ENCODE peak calls at places on chromosomes 5 and 9, in nine cellular contexts. One of them, this sample, is unnamed.

GRCh38 chr9:93555370-93555769 is 21.0 kb upstream of the PHF2 start:
- DNase-seq in GM23338: peak; percentile 30
- DNase-seq in dorsolateral prefrontal cortex: no peak
- DNase-seq in coronary artery: no peak
- DNase-seq in K562: no peak
- DNase-seq in psoas muscle: no peak
- DNase-seq in breast epithelium: no peak
- DNase-seq in HL-60: no peak
- DNase-seq in fibroblast of pulmonary artery: no peak
- DNase-seq in this sample: no peak

GRCh38 chr5:151924564-151925395 is at the start of gene GLRA1:
- DNase-seq in HL-60: no peak
- DNase-seq in fibroblast of pulmonary artery: peak; percentile 63
- DNase-seq in GM23338: peak; percentile 92
- DNase-seq in coronary artery: no peak
- DNase-seq in psoas muscle: peak; percentile 34
- DNase-seq in breast epithelium: no peak
- DNase-seq in K562: peak; percentile 64
- DNase-seq in dorsolateral prefrontal cortex: peak; percentile 36
- DNase-seq in this sample: peak; percentile 85

GRCh38 chr9:19533373-19533772 is 124.6 kb downstream of the ACER2 start:
- DNase-seq in fibroblast of pulmonary artery: peak; percentile 70
- DNase-seq in coronary artery: no peak
- DNase-seq in breast epithelium: no peak
- DNase-seq in dorsolateral prefrontal cortex: no peak
- DNase-seq in psoas muscle: no peak
- DNase-seq in K562: peak; percentile 16
- DNase-seq in GM23338: no peak
- DNase-seq in HL-60: no peak
- DNase-seq in this sample: no peak

GRCh38 chr9:97761066-97761598 is 64.0 kb upstream of the XPA start:
- DNase-seq in psoas muscle: no peak
- DNase-seq in breast epithelium: no peak
- DNase-seq in K562: no peak
- DNase-seq in coronary artery: no peak
- DNase-seq in dorsolateral prefrontal cortex: no peak
- DNase-seq in GM23338: no peak
- DNase-seq in fibroblast of pulmonary artery: no peak
- DNase-seq in HL-60: no peak
- DNase-seq in this sample: peak; percentile 54

GRCh38 chr5:74303575-74303974 is 337.0 kb downstream of the ENC1 start:
- DNase-seq in psoas muscle: no peak
- DNase-seq in GM23338: no peak
- DNase-seq in coronary artery: no peak
- DNase-seq in K562: no peak
- DNase-seq in dorsolateral prefrontal cortex: no peak
- DNase-seq in HL-60: no peak
- DNase-seq in fibroblast of pulmonary artery: peak; percentile 42
- DNase-seq in breast epithelium: no peak
- DNase-seq in this sample: no peak

GRCh38 chr9:133855802-133856592 is 117.8 kb upstream of the SARDH start:
- DNase-seq in breast epithelium: no peak
- DNase-seq in coronary artery: no peak
- DNase-seq in K562: no peak
- DNase-seq in dorsolateral prefrontal cortex: no peak
- DNase-seq in HL-60: peak; percentile 59
- DNase-seq in fibroblast of pulmonary artery: peak; percentile 64
- DNase-seq in GM23338: no peak
- DNase-seq in psoas muscle: no peak
- DNase-seq in this sample: no peak

GRCh38 chr9:95024097-95024671 is 293.3 kb downstream of the FANCC start:
- DNase-seq in GM23338: peak; percentile 34
- DNase-seq in coronary artery: no peak
- DNase-seq in K562: no peak
- DNase-seq in breast epithelium: no peak
- DNase-seq in fibroblast of pulmonary artery: no peak
- DNase-seq in dorsolateral prefrontal cortex: peak; percentile 63
- DNase-seq in psoas muscle: peak; percentile 38
- DNase-seq in HL-60: no peak
- DNase-seq in this sample: no peak

GRCh38 chr5:132102101-132102701 is 28.6 kb downstream of the CSF2 start:
- DNase-seq in breast epithelium: peak; percentile 33
- DNase-seq in psoas muscle: no peak
- DNase-seq in dorsolateral prefrontal cortex: no peak
- DNase-seq in HL-60: no peak
- DNase-seq in fibroblast of pulmonary artery: no peak
- DNase-seq in K562: no peak
- DNase-seq in coronary artery: no peak
- DNase-seq in GM23338: no peak
- DNase-seq in this sample: no peak

GRCh38 chr5:135010502-135011354 is 23.3 kb downstream of the PITX1 start:
- DNase-seq in GM23338: no peak
- DNase-seq in dorsolateral prefrontal cortex: no peak
- DNase-seq in K562: no peak
- DNase-seq in HL-60: no peak
- DNase-seq in coronary artery: peak; percentile 53
- DNase-seq in fibroblast of pulmonary artery: no peak
- DNase-seq in breast epithelium: no peak
- DNase-seq in psoas muscle: no peak
- DNase-seq in this sample: peak; percentile 60

GRCh38 chr5:79934681-79935080 is 56.4 kb downstream of the MTX3 start:
- DNase-seq in psoas muscle: no peak
- DNase-seq in fibroblast of pulmonary artery: no peak
- DNase-seq in dorsolateral prefrontal cortex: no peak
- DNase-seq in HL-60: no peak
- DNase-seq in K562: no peak
- DNase-seq in breast epithelium: no peak
- DNase-seq in coronary artery: no peak
- DNase-seq in GM23338: no peak
- DNase-seq in this sample: no peak

GRCh38 chr5:140319833-140320232 is 16.9 kb upstream of the PFDN1 start:
- DNase-seq in GM23338: no peak
- DNase-seq in breast epithelium: no peak
- DNase-seq in psoas muscle: no peak
- DNase-seq in HL-60: peak; percentile 79
- DNase-seq in coronary artery: no peak
- DNase-seq in dorsolateral prefrontal cortex: no peak
- DNase-seq in fibroblast of pulmonary artery: no peak
- DNase-seq in K562: no peak
- DNase-seq in this sample: no peak

GRCh38 chr9:25845867-25846266 is 167.6 kb upstream of the TUSC1 start:
- DNase-seq in coronary artery: no peak
- DNase-seq in K562: no peak
- DNase-seq in breast epithelium: no peak
- DNase-seq in HL-60: no peak
- DNase-seq in GM23338: no peak
- DNase-seq in fibroblast of pulmonary artery: no peak
- DNase-seq in psoas muscle: no peak
- DNase-seq in dorsolateral prefrontal cortex: no peak
- DNase-seq in this sample: no peak

GRCh38 chr5:105817416-105817815 is 1853.3 kb downstream of the EFNA5 start:
- DNase-seq in K562: no peak
- DNase-seq in GM23338: no peak
- DNase-seq in fibroblast of pulmonary artery: no peak
- DNase-seq in breast epithelium: no peak
- DNase-seq in dorsolateral prefrontal cortex: no peak
- DNase-seq in HL-60: no peak
- DNase-seq in psoas muscle: no peak
- DNase-seq in coronary artery: no peak
- DNase-seq in this sample: no peak

GRCh38 chr5:125408582-125409069 is 662.2 kb upstream of the ZNF608 start:
- DNase-seq in dorsolateral prefrontal cortex: no peak
- DNase-seq in K562: no peak
- DNase-seq in psoas muscle: peak; percentile 16
- DNase-seq in fibroblast of pulmonary artery: peak; percentile 77
- DNase-seq in coronary artery: no peak
- DNase-seq in GM23338: no peak
- DNase-seq in breast epithelium: no peak
- DNase-seq in HL-60: no peak
- DNase-seq in this sample: no peak

GRCh38 chr5:69083412-69083811 is 10.4 kb upstream of the SLC30A5 start:
- DNase-seq in breast epithelium: no peak
- DNase-seq in psoas muscle: no peak
- DNase-seq in fibroblast of pulmonary artery: peak; percentile 21
- DNase-seq in coronary artery: no peak
- DNase-seq in K562: peak; percentile 45
- DNase-seq in HL-60: peak; percentile 2
- DNase-seq in dorsolateral prefrontal cortex: no peak
- DNase-seq in GM23338: peak; percentile 71
- DNase-seq in this sample: no peak
- TF ChIP-seq CTCF in breast epithelium: no peak
- TF ChIP-seq CTCF in psoas muscle: no peak
- TF ChIP-seq CTCF in fibroblast of pulmonary artery: no peak
- TF ChIP-seq CTCF in coronary artery: no peak
- TF ChIP-seq CTCF in K562: peak; percentile 65
- TF ChIP-seq CTCF in HL-60: no peak
- TF ChIP-seq CTCF in dorsolateral prefrontal cortex: no peak
- TF ChIP-seq CTCF in GM23338: peak; percentile 63
- TF ChIP-seq CTCF in this sample: peak; percentile 12

GRCh38 chr9:127347831-127348699 is 48.9 kb upstream of the SLC2A8 start:
- DNase-seq in breast epithelium: no peak
- DNase-seq in GM23338: peak; percentile 47
- DNase-seq in K562: no peak
- DNase-seq in coronary artery: no peak
- DNase-seq in fibroblast of pulmonary artery: peak; percentile 84
- DNase-seq in dorsolateral prefrontal cortex: no peak
- DNase-seq in HL-60: no peak
- DNase-seq in psoas muscle: no peak
- DNase-seq in this sample: no peak
- TF ChIP-seq CTCF in breast epithelium: peak; percentile 39
- TF ChIP-seq CTCF in GM23338: peak; percentile 59
- TF ChIP-seq CTCF in K562: no peak
- TF ChIP-seq CTCF in coronary artery: no peak
- TF ChIP-seq CTCF in fibroblast of pulmonary artery: peak; percentile 86
- TF ChIP-seq CTCF in dorsolateral prefrontal cortex: peak; percentile 43
- TF ChIP-seq CTCF in HL-60: no peak
- TF ChIP-seq CTCF in psoas muscle: peak; percentile 28
- TF ChIP-seq CTCF in this sample: peak; percentile 55

GRCh38 chr5:54904425-54904824 is 81.0 kb downstream of the ESM1 start:
- DNase-seq in coronary artery: no peak
- DNase-seq in HL-60: no peak
- DNase-seq in fibroblast of pulmonary artery: peak; percentile 75
- DNase-seq in breast epithelium: no peak
- DNase-seq in GM23338: peak; percentile 67
- DNase-seq in K562: no peak
- DNase-seq in dorsolateral prefrontal cortex: no peak
- DNase-seq in psoas muscle: no peak
- DNase-seq in this sample: no peak
- TF ChIP-seq CTCF in coronary artery: no peak
- TF ChIP-seq CTCF in HL-60: no peak
- TF ChIP-seq CTCF in fibroblast of pulmonary artery: peak; percentile 77
- TF ChIP-seq CTCF in breast epithelium: no peak
- TF ChIP-seq CTCF in GM23338: peak; percentile 77
- TF ChIP-seq CTCF in K562: peak; percentile 51
- TF ChIP-seq CTCF in dorsolateral prefrontal cortex: no peak
- TF ChIP-seq CTCF in psoas muscle: no peak
- TF ChIP-seq CTCF in this sample: peak; percentile 63

GRCh38 chr5:1381370-1382247 is 36.7 kb upstream of the CLPTM1L start:
- DNase-seq in dorsolateral prefrontal cortex: no peak
- DNase-seq in psoas muscle: no peak
- DNase-seq in coronary artery: no peak
- DNase-seq in fibroblast of pulmonary artery: no peak
- DNase-seq in breast epithelium: no peak
- DNase-seq in GM23338: no peak
- DNase-seq in K562: no peak
- DNase-seq in HL-60: no peak
- DNase-seq in this sample: no peak

GRCh38 chr5:1380910-1381309 is 36.0 kb upstream of the CLPTM1L start:
- DNase-seq in fibroblast of pulmonary artery: no peak
- DNase-seq in GM23338: no peak
- DNase-seq in psoas muscle: no peak
- DNase-seq in K562: no peak
- DNase-seq in dorsolateral prefrontal cortex: no peak
- DNase-seq in HL-60: no peak
- DNase-seq in coronary artery: no peak
- DNase-seq in breast epithelium: no peak
- DNase-seq in this sample: no peak

GRCh38 chr5:1383886-1384401 is 39.0 kb upstream of the CLPTM1L start:
- DNase-seq in coronary artery: no peak
- DNase-seq in K562: no peak
- DNase-seq in psoas muscle: no peak
- DNase-seq in dorsolateral prefrontal cortex: no peak
- DNase-seq in breast epithelium: no peak
- DNase-seq in GM23338: no peak
- DNase-seq in fibroblast of pulmonary artery: no peak
- DNase-seq in HL-60: no peak
- DNase-seq in this sample: no peak

GRCh38 chr5:1383344-1383743 is 38.4 kb upstream of the CLPTM1L start:
- DNase-seq in K562: no peak
- DNase-seq in psoas muscle: no peak
- DNase-seq in fibroblast of pulmonary artery: no peak
- DNase-seq in coronary artery: no peak
- DNase-seq in breast epithelium: no peak
- DNase-seq in dorsolateral prefrontal cortex: no peak
- DNase-seq in GM23338: no peak
- DNase-seq in HL-60: no peak
- DNase-seq in this sample: no peak

GRCh38 chr5:1382248-1382700 is 37.4 kb upstream of the CLPTM1L start:
- DNase-seq in HL-60: no peak
- DNase-seq in GM23338: no peak
- DNase-seq in fibroblast of pulmonary artery: no peak
- DNase-seq in coronary artery: no peak
- DNase-seq in dorsolateral prefrontal cortex: no peak
- DNase-seq in psoas muscle: no peak
- DNase-seq in K562: no peak
- DNase-seq in breast epithelium: no peak
- DNase-seq in this sample: no peak
- TF ChIP-seq CTCF in HL-60: no peak
- TF ChIP-seq CTCF in GM23338: no peak
- TF ChIP-seq CTCF in fibroblast of pulmonary artery: no peak
- TF ChIP-seq CTCF in coronary artery: no peak
- TF ChIP-seq CTCF in dorsolateral prefrontal cortex: no peak
- TF ChIP-seq CTCF in psoas muscle: no peak
- TF ChIP-seq CTCF in K562: no peak
- TF ChIP-seq CTCF in breast epithelium: no peak
- TF ChIP-seq CTCF in this sample: no peak

DNA sequence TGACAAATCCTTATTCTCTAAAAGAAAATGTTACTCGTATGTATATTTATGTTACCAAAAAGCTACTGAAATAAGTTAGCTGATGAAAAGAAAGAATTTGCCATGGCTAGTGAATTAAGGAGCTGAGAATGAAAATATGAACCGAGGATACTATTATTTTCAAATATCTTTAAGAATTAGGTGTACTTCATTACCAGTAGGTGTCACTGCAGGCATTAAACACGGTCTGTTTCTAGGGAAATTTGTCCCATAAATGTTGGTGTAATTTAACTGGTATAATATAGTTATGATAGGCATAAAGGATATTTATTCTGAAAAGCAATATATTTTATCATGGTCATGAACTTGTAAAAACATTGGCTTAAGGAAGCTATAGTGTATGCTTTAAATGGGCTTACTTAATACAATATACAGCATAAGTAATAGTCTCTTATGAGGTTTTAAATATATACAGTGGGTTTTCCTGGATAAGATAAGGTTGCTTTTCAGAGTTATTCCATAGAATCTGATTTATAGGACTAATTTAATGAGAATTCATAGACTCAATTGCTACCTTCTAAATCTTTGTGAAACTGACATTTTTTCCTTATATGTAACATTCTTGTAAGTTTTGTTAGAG is 72.4 kb upstream of the MPDZ start:
- DNase-seq in GM23338: peak; percentile 65
- DNase-seq in coronary artery: no peak
- DNase-seq in dorsolateral prefrontal cortex: no peak
- DNase-seq in K562: peak; percentile 12
- DNase-seq in fibroblast of pulmonary artery: peak; percentile 85
- DNase-seq in HL-60: no peak
- DNase-seq in psoas muscle: no peak
- DNase-seq in breast epithelium: no peak
- DNase-seq in this sample: no peak
- TF ChIP-seq CTCF in GM23338: peak; percentile 67
- TF ChIP-seq CTCF in coronary artery: peak; percentile 53
- TF ChIP-seq CTCF in dorsolateral prefrontal cortex: peak; percentile 70
- TF ChIP-seq CTCF in K562: no peak
- TF ChIP-seq CTCF in fibroblast of pulmonary artery: peak; percentile 62
- TF ChIP-seq CTCF in HL-60: no peak
- TF ChIP-seq CTCF in psoas muscle: peak; percentile 74
- TF ChIP-seq CTCF in breast epithelium: peak; percentile 55
- TF ChIP-seq CTCF in this sample: peak; percentile 75